ENCODE peak calls at places on chromosome 13, in six cellular contexts. G is germinal center, W is memory B cell, D is anterior cingulate cortex, J is GM04504, Z is HT-29. B is an unnamed sample.

GRCh38 chr13:63381078-63381859 is 1965.6 kb upstream of the PCDH20 start:
- DNase-seq in D (no peak), Z (no peak), J (no peak), G (no peak), W (no peak), B (no peak)

GRCh38 chr13:49020328-49020727 is 44.6 kb downstream of the FNDC3A start:
- DNase-seq in G (no peak), J (no peak), W (no peak), Z (no peak), D (no peak), B (no peak)

GRCh38 chr13:112888238-112889111 is 80.5 kb upstream of the MCF2L start:
- DNase-seq in D (no peak), J (no peak), W (no peak), Z (no peak), G (no peak), B (no peak)

GRCh38 chr13:105920375-105920774 is 615.1 kb downstream of the EFNB2 start:
- DNase-seq in W (no peak), Z (no peak), J (peak), G (no peak), D (no peak), B (no peak)

GRCh38 chr13:109715902-109716301 is 70.5 kb downstream of the IRS2 start:
- DNase-seq in J (peak), G (no peak), D (no peak), W (no peak), Z (no peak), B (no peak)

GRCh38 chr13:76600086-76600485 is 286.1 kb downstream of the KCTD12 start:
- DNase-seq in J (no peak), D (no peak), G (no peak), Z (no peak), W (no peak), B (no peak)

GRCh38 chr13:24505256-24505655 is 7.3 kb downstream of the PARP4 start:
- DNase-seq in J (no peak), D (no peak), Z (no peak), W (no peak), G (no peak), B (no peak)

GRCh38 chr13:39765801-39766463 is 110.5 kb downstream of the COG6 start:
- DNase-seq in J (no peak), Z (peak), D (peak), G (no peak), W (no peak), B (peak)

GRCh38 chr13:31742102-31742695 is 2.9 kb downstream of the RXFP2 start:
- DNase-seq in J (peak), W (peak), D (peak), Z (peak), G (peak), B (peak)

GRCh38 chr13:38687246-38688229 is 661 bp downstream of the FREM2 start:
- DNase-seq in Z (no peak), W (no peak), D (no peak), G (no peak), J (no peak), B (no peak)

GRCh38 chr13:112255550-112256120 is 120.5 kb upstream of the SPACA7 start:
- DNase-seq in W (no peak), Z (no peak), J (no peak), G (no peak), D (no peak), B (no peak)

GRCh38 chr13:79051472-79051871 is 354.6 kb downstream of the RBM26 start:
- DNase-seq in G (no peak), D (no peak), Z (no peak), W (no peak), J (no peak), B (no peak)

GRCh38 chr13:37716796-37717195 is 118.2 kb upstream of the POSTN start:
- DNase-seq in D (no peak), Z (peak), W (no peak), J (no peak), G (no peak), B (no peak)

GRCh38 chr13:80126382-80127068 is 214.4 kb downstream of the SPRY2 start:
- DNase-seq in D (no peak), W (no peak), J (no peak), Z (no peak), G (no peak), B (no peak)

GRCh38 chr13:41543664-41544300 is 86.4 kb downstream of the RGCC start:
- DNase-seq in J (no peak), G (no peak), W (no peak), D (no peak), Z (no peak), B (no peak)

GRCh38 chr13:99289674-99290337 is 17.4 kb downstream of the GPR183 start:
- DNase-seq in W (no peak), D (no peak), Z (no peak), G (no peak), J (no peak), B (no peak)

GRCh38 chr13:109871018-109871370 is 84.6 kb upstream of the IRS2 start:
- DNase-seq in D (no peak), J (no peak), W (no peak), Z (no peak), G (no peak), B (no peak)

GRCh38 chr13:41468631-41469030 is 11.3 kb downstream of the RGCC start:
- DNase-seq in Z (no peak), J (no peak), W (no peak), D (no peak), G (no peak), B (no peak)

GRCh38 chr13:35500071-35500595 is 23.6 kb upstream of the MAB21L1 start:
- DNase-seq in D (no peak), W (no peak), Z (no peak), G (no peak), J (no peak), B (no peak)

GRCh38 chr13:74128171-74128767 is 5.9 kb downstream of the KLF12 start:
- DNase-seq in G (no peak), D (no peak), Z (no peak), J (no peak), W (no peak), B (no peak)

GRCh38 chr13:95535243-95535642 is 17.3 kb upstream of the CLDN10 start:
- DNase-seq in W (no peak), D (no peak), G (no peak), J (peak), Z (peak), B (no peak)

GRCh38 chr13:23531446-23531845 is 38.8 kb upstream of the TNFRSF19 start:
- DNase-seq in Z (no peak), G (no peak), J (no peak), W (no peak), D (no peak), B (no peak)

GRCh38 chr13:22461854-22462565 is 718.8 kb upstream of the SGCG start:
- DNase-seq in W (no peak), D (no peak), Z (no peak), G (no peak), J (no peak), B (no peak)

GRCh38 chr13:44432595-44432994 is 59.0 kb downstream of the SERP2 start:
- DNase-seq in W (no peak), G (no peak), D (no peak), J (no peak), Z (peak), B (no peak)

GRCh38 chr13:103547914-103548313 is 481.7 kb upstream of the SLC10A2 start:
- DNase-seq in J (no peak), Z (no peak), G (no peak), W (no peak), D (no peak), B (no peak)

GRCh38 chr13:43785681-43786471 is 896 bp downstream of the ENOX1 start:
- DNase-seq in W (peak), G (peak), Z (no peak), D (peak), J (peak), B (peak)

GRCh38 chr13:111177081-111177711 is 62.1 kb downstream of the ARHGEF7 start:
- DNase-seq in J (no peak), G (no peak), W (no peak), Z (no peak), D (no peak), B (peak)

GRCh38 chr13:110551284-110551683 is 10.2 kb downstream of the RAB20 start:
- DNase-seq in W (no peak), G (no peak), Z (no peak), D (no peak), J (no peak), B (no peak)

GRCh38 chr13:114106991-114107685 is 25.3 kb downstream of the RASA3 start:
- DNase-seq in J (no peak), Z (no peak), D (no peak), G (no peak), W (no peak), B (no peak)

GRCh38 chr13:76928456-76928855 is 19.9 kb upstream of the ACOD1 start:
- DNase-seq in D (no peak), Z (no peak), G (no peak), W (no peak), J (no peak), B (no peak)

GRCh38 chr13:51271008-51271407 is 48.8 kb downstream of the FAM124A start:
- DNase-seq in J (no peak), D (no peak), G (no peak), Z (no peak), W (no peak), B (no peak)

GRCh38 chr13:99436013-99436412 is 65.3 kb upstream of the TM9SF2 start:
- DNase-seq in G (no peak), J (no peak), Z (no peak), W (no peak), D (no peak), B (no peak)

GRCh38 chr13:43787998-43788397 is 1.2 kb upstream of the ENOX1 start:
- DNase-seq in D (no peak), Z (peak), G (no peak), J (no peak), W (no peak), B (no peak)